ENCODE peak calls at places on chromosomes 16 and 17, in eight cellular contexts. M is heart left ventricle; N is CD8-positive, alpha-beta T cell; V is HCT116; Y is right lobe of liver; I is pancreas; L is HepG2; E is IMR-90. K is an unnamed sample.

GRCh38 chr16:62977876-62978275 is 941.6 kb upstream of the CDH8 start:
- ATAC-seq in L (no peak), M (no peak), N (no peak), Y (no peak), E (no peak), V (no peak), I (no peak), K (no peak)

GRCh38 chr17:66841328-66841727 is 6.4 kb downstream of the CACNG5 start:
- ATAC-seq in E (no peak), L (no peak), Y (no peak), V (peak; percentile 79), I (no peak), M (no peak), N (no peak), K (no peak)

GRCh38 chr17:8806206-8807069 is 7.3 kb upstream of the MFSD6L start:
- ATAC-seq in I (no peak), L (no peak), N (no peak), E (no peak), Y (no peak), V (no peak), M (no peak), K (no peak)

GRCh38 chr16:28585674-28586073 is 11.2 kb downstream of the SULT1A2 start:
- ATAC-seq in M (no peak), Y (no peak), L (no peak), I (peak; percentile 46), V (no peak), E (no peak), N (no peak), K (no peak)

GRCh38 chr16:48393843-48394703 is 8.9 kb upstream of the SIAH1 start:
- ATAC-seq in I (peak; percentile 62), Y (no peak), M (no peak), N (no peak), V (no peak), E (peak; percentile 92), L (peak; percentile 49), K (peak; percentile 93)

GRCh38 chr16:78749745-78750268 is 650.4 kb downstream of the WWOX start:
- ATAC-seq in M (no peak), N (peak; percentile 72), V (no peak), Y (no peak), E (no peak), L (no peak), I (no peak), K (no peak)

GRCh38 chr16:74775255-74775654 is 635 bp upstream of the FA2H start:
- ATAC-seq in L (no peak), E (no peak), V (no peak), M (no peak), I (no peak), Y (no peak), N (no peak), K (no peak)

GRCh38 chr16:11179569-11179968 is 76.4 kb downstream of the SOCS1 start:
- ATAC-seq in I (no peak), E (no peak), V (no peak), L (no peak), N (no peak), Y (no peak), M (no peak), K (no peak)

GRCh38 chr16:85286970-85287814 is 174.9 kb upstream of the CIBAR2 start:
- ATAC-seq in E (peak; percentile 76), V (peak; percentile 47), I (peak; percentile 5), Y (peak; percentile 15), L (no peak), N (no peak), M (no peak), K (no peak)
- H3K27ac ChIP-seq in E (peak overlapping the region; percentile 18), V (no peak overlapping the region), I (no peak overlapping the region), Y (no peak overlapping the region), L (no peak overlapping the region), N (no peak overlapping the region), M (no peak overlapping the region), K (peak overlapping the region; percentile 64)

GRCh38 chr16:87409153-87409552 is 17.0 kb downstream of the MAP1LC3B start:
- ATAC-seq in I (no peak), E (no peak), Y (no peak), N (no peak), V (no peak), M (no peak), L (no peak), K (no peak)

GRCh38 chr16:87407511-87408112 is 15.5 kb downstream of the MAP1LC3B start:
- ATAC-seq in Y (peak; percentile 49), M (peak; percentile 30), L (no peak), I (peak; percentile 34), E (no peak), V (peak; percentile 93), N (no peak), K (peak; percentile 70)

GRCh38 chr16:87409781-87410180 is 17.6 kb downstream of the MAP1LC3B start:
- ATAC-seq in E (no peak), N (no peak), Y (no peak), L (no peak), I (no peak), V (no peak), M (no peak), K (no peak)

GRCh38 chr16:87406495-87407088 is 14.5 kb downstream of the MAP1LC3B start:
- ATAC-seq in L (peak; percentile 6), V (no peak), E (no peak), I (no peak), M (no peak), Y (no peak), N (no peak), K (no peak)

DNA sequence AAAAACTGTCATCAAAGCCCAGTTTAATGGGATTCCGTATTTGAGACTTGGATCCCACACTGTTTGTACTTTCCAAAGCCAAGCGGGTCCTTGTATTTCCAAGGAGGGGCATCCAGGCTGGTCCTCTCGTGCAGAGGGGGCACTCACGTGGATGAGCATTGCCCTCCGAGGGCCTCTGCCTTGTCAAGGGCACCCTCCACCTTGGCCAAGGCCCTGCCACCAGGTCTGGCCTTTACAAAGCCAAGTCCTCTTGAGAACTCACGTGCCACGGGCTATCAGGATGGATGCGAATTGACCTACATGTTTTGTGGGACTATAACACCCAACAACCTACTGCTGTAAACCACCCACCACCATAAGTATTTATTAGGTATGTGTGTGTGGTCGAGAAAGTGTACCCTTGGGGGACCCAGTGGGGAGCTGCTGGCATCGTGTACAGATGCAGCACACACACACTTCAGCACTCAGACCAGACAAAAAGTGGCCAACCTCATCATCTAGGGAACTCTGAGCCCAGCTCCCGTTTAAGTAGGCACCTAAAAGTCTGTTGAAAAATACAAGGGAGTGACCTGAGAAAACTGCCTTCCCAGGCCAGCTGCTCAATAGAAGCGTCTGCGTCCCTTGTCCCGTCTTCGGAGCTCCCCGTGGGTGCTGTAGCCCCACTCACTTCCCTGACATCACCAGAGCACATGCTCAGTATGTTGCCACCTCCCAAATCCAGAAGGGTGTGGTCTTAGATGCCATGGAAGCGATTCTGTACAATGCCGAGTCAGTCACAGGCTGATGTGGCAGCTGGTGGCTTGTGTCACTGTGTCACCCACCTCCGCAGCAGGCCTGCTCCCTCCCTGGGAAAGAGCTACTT is 12.9 kb downstream of the MAP1LC3B start:
- ATAC-seq in M (peak; percentile 28), E (no peak), I (no peak), V (no peak), Y (no peak), L (peak; percentile 36), N (no peak), K (no peak)
- H3K36me3 ChIP-seq in M (peaks cover 96% of the 10 kb centered on the region), E (peaks cover 48% of the 10 kb centered on the region), I (peaks cover 45% of the 10 kb centered on the region), V (peaks cover 14% of the 10 kb centered on the region), Y (peaks cover 55% of the 10 kb centered on the region), L (peaks cover 19% of the 10 kb centered on the region), N (peaks cover 41% of the 10 kb centered on the region), K (peaks cover 99% of the 10 kb centered on the region)

GRCh38 chr17:77370536-77370935 is 229.8 kb downstream of the SEC14L1 start:
- ATAC-seq in M (no peak), L (no peak), I (no peak), V (no peak), N (no peak), E (no peak), Y (no peak), K (no peak)
- H3K27ac ChIP-seq in M (peak overlapping the region; percentile 96), L (no peak overlapping the region), I (no peak overlapping the region), V (no peak overlapping the region), N (no peak overlapping the region), E (no peak overlapping the region), Y (no peak overlapping the region), K (peak overlapping the region; percentile 99)

GRCh38 chr16:29835926-29836325 is 15.7 kb downstream of the MVP start:
- ATAC-seq in Y (no peak), I (no peak), V (no peak), M (no peak), E (no peak), L (no peak), N (no peak), K (no peak)
- H3K36me3 ChIP-seq in Y (peaks cover 66% of the 10 kb centered on the region), I (peaks cover 58% of the 10 kb centered on the region), V (peaks cover 2% of the 10 kb centered on the region), M (peaks cover 95% of the 10 kb centered on the region), E (peaks cover 73% of the 10 kb centered on the region), L (peaks cover 5% of the 10 kb centered on the region), N (peaks cover 52% of the 10 kb centered on the region), K (no peaks in the 10 kb centered on the region)

GRCh38 chr16:81293909-81294802 is 20.6 kb upstream of the GAN start:
- ATAC-seq in E (peak; percentile 70), V (no peak), L (no peak), M (no peak), I (no peak), Y (no peak), N (no peak), K (no peak)
- H3K27ac ChIP-seq in E (no peak overlapping the region), V (no peak overlapping the region), L (no peak overlapping the region), M (no peak overlapping the region), I (no peak overlapping the region), Y (no peak overlapping the region), N (no peak overlapping the region), K (no peak overlapping the region)

GRCh38 chr16:88653606-88654362 is 2.9 kb upstream of the CYBA start:
- ATAC-seq in L (no peak), I (no peak), V (no peak), E (no peak), Y (no peak), M (no peak), N (no peak), K (no peak)

GRCh38 chr16:88652763-88653065 is 1.9 kb upstream of the CYBA start:
- ATAC-seq in L (no peak), I (no peak), E (no peak), V (no peak), Y (no peak), N (no peak), M (no peak), K (no peak)

GRCh38 chr16:88651989-88652762 is 1.3 kb upstream of the CYBA start:
- ATAC-seq in M (no peak), I (no peak), E (no peak), N (no peak), V (no peak), L (no peak), Y (no peak), K (no peak)

GRCh38 chr16:88654363-88655052 is 3.7 kb upstream of the CYBA start:
- ATAC-seq in E (no peak), L (no peak), N (no peak), M (no peak), I (no peak), Y (no peak), V (no peak), K (no peak)

DNA sequence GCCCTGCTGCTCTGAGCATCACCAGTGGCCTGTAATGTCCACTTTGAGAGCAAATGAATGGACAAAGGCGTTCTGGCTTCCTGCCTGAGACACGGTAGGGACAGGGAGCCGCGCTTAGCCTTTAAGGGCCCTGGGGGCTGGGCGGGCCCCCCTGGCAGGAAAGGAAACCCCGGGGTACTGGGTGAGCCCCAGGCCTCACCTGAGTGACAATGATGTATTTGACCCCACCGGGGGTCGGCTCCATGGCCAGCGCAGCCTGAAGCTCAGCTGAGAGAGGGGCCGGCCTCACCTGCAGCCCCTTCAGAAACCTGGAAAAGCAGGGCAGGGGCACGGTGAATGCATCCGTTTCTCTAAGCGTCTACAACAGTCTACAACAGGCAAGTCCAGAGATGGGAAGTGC is 2.2 kb upstream of the CYBA start:
- ATAC-seq in Y (no peak), N (no peak), V (no peak), E (no peak), L (no peak), M (no peak), I (no peak), K (no peak)
- H3K36me3 ChIP-seq in Y (peaks cover 34% of the 10 kb centered on the region), N (no peaks in the 10 kb centered on the region), V (peaks cover 9% of the 10 kb centered on the region), E (peaks cover 13% of the 10 kb centered on the region), L (peaks cover 10% of the 10 kb centered on the region), M (peaks cover 38% of the 10 kb centered on the region), I (no peaks in the 10 kb centered on the region), K (no peaks in the 10 kb centered on the region)

K was measured in gastroesophageal sphincter.